ENCODE peak calls at places on chromosomes 13 and 19, in ten cellular contexts. U, H, Q, P, R, G, S, N, C and O are unnamed samples.

GRCh38 chr13:105059786-105060185 is 1475.7 kb downstream of the EFNB2 start:
- DNase-seq in U (no peak), S (no peak), N (no peak), P (no peak), Q (no peak), C (no peak), H (no peak), G (no peak), R (no peak), O (no peak)

GRCh38 chr19:57348136-57348535 is 2.9 kb upstream of the ZNF304 start:
- DNase-seq in P (no peak), S (no peak), R (no peak), Q (no peak), H (no peak), U (no peak), G (peak), N (no peak), C (no peak), O (no peak)

GRCh38 chr19:50515168-50515561 is 1.5 kb upstream of the ASPDH start:
- DNase-seq in H (no peak), N (no peak), Q (no peak), G (no peak), P (no peak), U (no peak), R (no peak), S (no peak), C (no peak), O (peak)

GRCh38 chr13:50991624-50992610 is 82.3 kb downstream of the RNASEH2B start:
- DNase-seq in Q (no peak), U (no peak), H (no peak), S (no peak), R (no peak), N (no peak), P (no peak), G (no peak), C (no peak), O (no peak)

GRCh38 chr13:102261809-102262208 is 140.0 kb downstream of the FGF14 start:
- DNase-seq in C (no peak), R (no peak), P (no peak), G (no peak), N (no peak), S (no peak), U (no peak), Q (no peak), H (no peak), O (no peak)

GRCh38 chr19:11480927-11481776 is at the start of gene ELAVL3:
- DNase-seq in N (no peak), S (no peak), R (no peak), H (peak), Q (peak), U (no peak), P (no peak), C (no peak), G (no peak), O (no peak)

GRCh38 chr19:313169-313987 is 22.2 kb upstream of the PLPP2 start:
- DNase-seq in Q (no peak), U (no peak), G (no peak), H (no peak), N (no peak), R (no peak), S (peak), P (no peak), C (no peak), O (peak)

GRCh38 chr19:17262557-17262956 is 2.0 kb downstream of the USHBP1 start:
- DNase-seq in Q (no peak), C (no peak), G (no peak), N (no peak), R (no peak), U (no peak), P (no peak), S (no peak), H (no peak), O (no peak)

GRCh38 chr19:790971-791604 is 6.2 kb upstream of the PTBP1 start:
- DNase-seq in C (no peak), G (no peak), P (no peak), S (no peak), N (no peak), Q (no peak), H (no peak), U (no peak), R (no peak), O (no peak)

GRCh38 chr13:78601124-78601885 is 2.0 kb downstream of the POU4F1 start:
- DNase-seq in Q (no peak), U (no peak), G (peak), C (peak), P (no peak), S (no peak), N (no peak), R (no peak), H (peak), O (peak)

GRCh38 chr19:447816-448546 is 12.9 kb downstream of the SHC2 start:
- DNase-seq in N (no peak), Q (no peak), G (no peak), P (no peak), R (no peak), H (no peak), S (no peak), C (no peak), U (no peak), O (no peak)

GRCh38 chr13:50238922-50239321 is 223.7 kb downstream of the KCNRG start:
- DNase-seq in R (no peak), N (no peak), U (no peak), C (no peak), G (no peak), Q (no peak), P (no peak), H (no peak), S (no peak), O (no peak)

GRCh38 chr19:50349277-50350057 is 16.0 kb downstream of the NAPSA start:
- DNase-seq in C (no peak), G (no peak), R (no peak), U (no peak), Q (no peak), S (peak), N (no peak), H (no peak), P (no peak), O (peak)

GRCh38 chr13:98285852-98286594 is 109.0 kb upstream of the RNF113B start:
- DNase-seq in Q (no peak), N (no peak), H (no peak), P (no peak), G (no peak), U (no peak), S (no peak), C (no peak), R (no peak), O (no peak)

GRCh38 chr19:17205237-17206140 is 9.7 kb upstream of the USE1 start:
- DNase-seq in G (peak), R (peak), H (peak), P (peak), U (peak), S (peak), N (no peak), C (no peak), Q (peak), O (no peak)

GRCh38 chr13:93925976-93926375 is 553.5 kb downstream of the DCT start:
- DNase-seq in C (no peak), R (no peak), S (no peak), G (no peak), H (no peak), Q (no peak), P (no peak), N (no peak), U (no peak), O (no peak)